ENCODE peak calls at places on chromosomes 16 and 17, in nine cellular contexts. H is cardiac fibroblast; K is H7; P is NT2/D1; W is naive thymus-derived CD8-positive, alpha-beta T cell; L is tibial nerve; O is NAMALWA; D is CD8-positive, alpha-beta memory T cell; J is fibroblast of lung. M is an unnamed sample.

GRCh38 chr17:17605747-17606083 is 14.2 kb upstream of the PEMT start:
- DNase-seq in P (no peak), O (no peak), J (peak), D (no peak), H (no peak), K (no peak), L (no peak), W (no peak), M (no peak)

GRCh38 chr17:5958850-5959249 is 111.3 kb upstream of the WSCD1 start:
- DNase-seq in O (no peak), D (no peak), H (no peak), L (no peak), K (no peak), W (no peak), P (no peak), J (no peak), M (no peak)

GRCh38 chr17:77344038-77344437 is 203.3 kb downstream of the SEC14L1 start:
- DNase-seq in D (no peak), L (no peak), W (no peak), K (no peak), O (no peak), P (no peak), J (no peak), H (no peak), M (peak)

GRCh38 chr16:19167710-19168172 is 299 bp upstream of the SYT17 start:
- DNase-seq in L (no peak), J (peak), P (peak), O (no peak), H (peak), W (peak), D (no peak), K (peak), M (peak)

GRCh38 chr16:53673189-53673588 is 30.5 kb downstream of the RPGRIP1L start:
- DNase-seq in J (no peak), O (no peak), H (no peak), D (no peak), K (no peak), P (no peak), W (no peak), L (no peak), M (no peak)

GRCh38 chr16:10770907-10771306 is 27.3 kb downstream of the NUBP1 start:
- DNase-seq in L (no peak), D (peak), K (no peak), O (no peak), P (no peak), W (no peak), H (peak), J (peak), M (no peak)

GRCh38 chr16:72985148-72985882 is 62.6 kb downstream of the ZFHX3 start:
- DNase-seq in P (no peak), H (peak), K (no peak), J (peak), D (no peak), O (no peak), W (no peak), L (peak), M (no peak)

GRCh38 chr17:73476890-73477350 is 165.1 kb upstream of the CDC42EP4 start:
- DNase-seq in H (no peak), J (no peak), O (no peak), D (no peak), K (peak), W (no peak), P (no peak), L (no peak), M (no peak)

GRCh38 chr16:84751947-84752346 is 52.1 kb downstream of the USP10 start:
- DNase-seq in O (no peak), K (no peak), J (peak), D (no peak), W (no peak), L (no peak), P (no peak), H (no peak), M (no peak)

GRCh38 chr16:5347561-5347960 is 250.0 kb upstream of the EEF2KMT start:
- DNase-seq in P (no peak), D (no peak), K (no peak), O (no peak), L (no peak), J (no peak), W (no peak), H (no peak), M (no peak)

GRCh38 chr16:75073551-75074414 is 42.8 kb downstream of the LDHD start:
- DNase-seq in H (no peak), J (no peak), P (no peak), L (no peak), W (no peak), O (no peak), K (no peak), D (no peak), M (no peak)

GRCh38 chr16:24670623-24671454 is 58.6 kb upstream of the TNRC6A start:
- DNase-seq in J (peak), L (peak), O (peak), D (no peak), P (peak), H (peak), K (peak), W (no peak), M (peak)

GRCh38 chr17:44878627-44879221 is 20.5 kb downstream of the EFTUD2 start:
- DNase-seq in O (peak), D (no peak), H (peak), P (no peak), W (peak), J (peak), K (peak), L (no peak), M (no peak)

GRCh38 chr17:77838748-77839147 is 119.8 kb upstream of the TNRC6C start:
- DNase-seq in J (no peak), D (no peak), P (no peak), L (no peak), O (no peak), H (no peak), K (no peak), W (no peak), M (no peak)

GRCh38 chr17:1164935-1165556 is 14.7 kb downstream of the ABR start:
- DNase-seq in O (no peak), D (no peak), H (no peak), J (no peak), L (no peak), W (no peak), P (no peak), K (peak), M (no peak)